ENCODE peak calls at places on chromosomes 3 and 15, in five cellular contexts. H, A, C, L and T are unnamed samples.
A peak's percentile ranks its signal among the peaks of the same experiment; 100 is the strongest.

GRCh38 chr15:92020765-92021164 is 167.3 kb downstream of the SLCO3A1 start:
- DNase-seq in H (no peak), A (no peak), C (no peak), L (no peak), T (no peak)

GRCh38 chr3:46861996-46862688 is 1.1 kb downstream of the MYL3 start:
- DNase-seq in H (no peak), A (no peak), C (no peak), L (no peak), T (no peak)

GRCh38 chr3:43523454-43524053 is 98.3 kb downstream of the ANO10 start:
- DNase-seq in H (no peak), A (peak; percentile 13), C (no peak), L (no peak), T (no peak)

GRCh38 chr3:70000028-70000410 is 486 bp downstream of the SAMMSON start:
- DNase-seq in H (no peak), A (no peak), C (no peak), L (no peak), T (no peak)

GRCh38 chr3:88807471-88808090 is 299.8 kb upstream of the EPHA3 start:
- DNase-seq in H (no peak), A (no peak), C (no peak), L (no peak), T (no peak)

GRCh38 chr3:15292765-15293522 is 39.4 kb downstream of the SH3BP5 start:
- DNase-seq in H (no peak), A (no peak), C (no peak), L (no peak), T (no peak)

GRCh38 chr15:62964251-62964650 is 78.3 kb upstream of the TPM1 start:
- DNase-seq in H (no peak), A (no peak), C (no peak), L (no peak), T (no peak)

GRCh38 chr15:24075420-24076089 is 388.4 kb upstream of the NDN start:
- DNase-seq in H (no peak), A (no peak), C (no peak), L (no peak), T (no peak)

GRCh38 chr3:184358921-184359350 is 2.5 kb downstream of the CLCN2 start:
- DNase-seq in H (no peak), A (no peak), C (no peak), L (no peak), T (no peak)

GRCh38 chr15:81313686-81314085 is 10.3 kb downstream of the STARD5 start:
- DNase-seq in H (no peak), A (no peak), C (no peak), L (no peak), T (no peak)

DNA sequence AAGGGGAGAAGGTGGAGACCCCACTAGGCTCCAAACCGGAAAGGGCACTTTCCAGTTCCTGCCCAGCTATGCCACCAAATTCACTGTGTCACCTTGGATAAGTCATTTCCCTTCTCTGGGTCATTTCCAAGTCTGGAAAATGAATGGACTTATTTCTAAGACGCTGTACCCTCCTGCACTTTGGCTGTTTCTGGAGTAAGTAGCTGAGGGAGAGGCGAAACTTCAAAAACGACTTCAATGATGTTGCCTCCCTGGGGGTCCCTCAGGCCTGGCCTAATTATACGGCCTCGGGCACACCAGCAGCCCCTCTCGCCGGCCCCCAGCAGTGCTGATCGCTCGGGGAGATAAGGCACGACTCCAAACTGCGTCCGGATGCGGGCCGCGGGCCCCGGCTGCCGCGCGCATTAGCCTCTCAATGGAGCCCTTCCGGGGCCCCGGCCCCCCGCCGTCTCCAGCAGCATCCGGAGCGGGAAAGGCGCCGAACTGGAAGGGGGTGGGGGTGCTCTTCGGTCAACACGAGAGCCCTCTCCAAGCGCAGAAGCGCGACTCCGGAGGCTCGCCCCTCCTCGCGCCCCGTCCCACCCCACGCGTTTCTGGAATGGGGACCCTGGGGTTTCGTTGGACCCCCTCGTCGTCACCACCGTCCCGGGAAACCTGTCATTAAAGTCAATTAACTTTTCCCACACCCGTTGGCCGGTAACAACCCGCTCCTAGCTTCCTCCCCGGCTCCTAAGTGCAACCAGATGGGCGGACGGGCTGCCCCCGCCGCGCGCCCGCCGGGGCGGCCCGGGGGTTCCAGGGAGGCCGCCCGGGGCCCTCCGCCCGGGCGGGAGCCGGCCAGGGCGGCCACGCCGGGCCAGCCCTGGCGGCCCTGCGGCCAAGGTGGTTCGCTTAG is 4.8 kb downstream of the HES1 start:
- DNase-seq in H (no peak), A (peak; percentile 51), C (no peak), L (no peak), T (peak; percentile 46)
- TF ChIP-seq POLR2AphosphoS5 in H (no peak), A (no peak), C (no peak), L (no peak), T (no peak)

DNA sequence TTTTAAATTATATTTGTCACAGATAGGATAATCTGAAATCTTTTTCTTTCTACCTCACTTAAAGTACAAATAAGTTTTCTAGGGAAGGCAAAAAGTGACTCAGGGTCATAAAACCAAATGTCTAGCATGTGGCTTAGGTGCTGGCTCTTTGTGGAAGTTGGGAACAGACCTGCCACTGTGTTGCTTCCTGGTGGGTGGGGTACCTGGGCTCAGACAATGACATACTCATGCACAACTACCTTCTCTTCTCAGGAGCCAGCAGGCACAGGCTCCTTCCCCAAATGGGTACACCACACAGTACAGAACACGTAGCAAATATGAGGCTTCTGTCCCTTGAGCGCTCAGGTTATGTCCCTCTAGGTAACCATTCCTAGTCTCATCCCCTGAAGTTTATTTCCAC is 40.1 kb upstream of the MUC13 start:
- DNase-seq in H (no peak), A (no peak), C (no peak), L (no peak), T (no peak)
- TF ChIP-seq POLR2AphosphoS5 in H (no peak), A (no peak), C (no peak), L (no peak), T (no peak)

DNA sequence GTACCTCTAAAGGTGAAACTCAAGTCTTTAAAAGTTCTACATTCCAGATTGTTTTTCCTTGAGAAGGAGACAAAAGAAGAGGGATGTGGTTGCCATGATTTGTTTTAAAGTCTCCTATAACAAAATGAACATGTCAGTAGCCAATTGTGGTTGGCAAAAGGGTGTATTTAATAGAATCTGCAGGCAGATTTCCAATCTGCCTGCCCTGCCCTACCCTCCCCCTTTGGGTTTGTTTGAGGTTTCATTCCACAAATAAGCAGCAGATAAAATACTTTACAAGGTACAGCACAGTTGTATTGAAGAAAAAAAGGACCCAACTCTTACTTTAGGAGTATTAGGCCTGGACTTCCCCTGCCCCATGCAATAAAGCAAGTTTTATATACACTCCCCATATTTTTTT is 59.5 kb downstream of the MLH1 start:
- DNase-seq in H (no peak), A (no peak), C (no peak), L (no peak), T (no peak)
- TF ChIP-seq POLR2AphosphoS5 in H (no peak), A (no peak), C (no peak), L (no peak), T (no peak)

GRCh38 chr3:66038726-66039589 is at the start of gene MAGI1:
- DNase-seq in H (peak; percentile 2), A (peak; percentile 90), C (peak; percentile 88), L (peak; percentile 79), T (peak; percentile 55)

GRCh38 chr3:66037986-66038369 is 740 bp downstream of the MAGI1 start:
- DNase-seq in H (no peak), A (no peak), C (no peak), L (no peak), T (peak; percentile 10)

GRCh38 chr3:66036586-66037061 is 2.1 kb downstream of the MAGI1 start:
- DNase-seq in H (no peak), A (no peak), C (no peak), L (no peak), T (no peak)

GRCh38 chr3:66038384-66038725 is 363 bp downstream of the MAGI1 start:
- DNase-seq in H (no peak), A (no peak), C (no peak), L (no peak), T (no peak)

DNA sequence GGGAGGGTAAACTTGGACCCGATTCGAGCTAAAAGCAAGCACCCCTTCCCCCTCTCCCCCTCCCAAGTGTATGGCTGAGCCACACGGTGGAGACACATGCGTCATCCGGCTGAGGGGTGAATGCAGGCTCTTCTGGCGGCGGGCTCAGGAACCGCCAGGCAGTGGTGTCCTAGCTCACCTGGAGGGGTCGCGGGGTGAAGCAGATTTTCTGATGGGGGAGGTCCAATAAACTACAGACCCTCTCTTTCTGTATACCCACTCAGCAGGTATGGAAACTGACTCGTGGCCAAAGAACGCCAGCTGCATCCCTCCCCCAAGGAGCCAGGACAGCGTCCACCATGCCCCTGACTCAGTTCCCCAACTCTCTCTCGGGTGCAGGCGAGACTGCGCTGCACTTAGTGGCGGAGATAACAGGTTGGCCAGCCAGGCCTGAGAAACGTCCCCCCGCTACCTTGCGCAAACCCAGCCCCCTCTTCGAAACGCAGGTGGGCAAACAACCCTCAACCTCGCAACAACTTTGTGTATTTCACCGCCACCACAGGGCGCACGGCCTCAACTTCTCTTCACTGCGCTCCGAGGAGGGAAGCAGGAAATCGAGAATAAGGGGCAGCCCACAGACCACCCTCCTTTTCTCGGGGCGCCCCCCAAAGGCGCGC is 1.3 kb downstream of the MAGI1 start:
- DNase-seq in H (no peak), A (peak; percentile 68), C (peak; percentile 59), L (no peak), T (no peak)
- TF ChIP-seq POLR2AphosphoS5 in H (no peak), A (no peak), C (peak; percentile 72), L (no peak), T (no peak)

GRCh38 chr3:181561130-181561529 is 150.6 kb upstream of the SOX2 start:
- DNase-seq in H (no peak), A (no peak), C (no peak), L (no peak), T (no peak)
- TF ChIP-seq POLR2AphosphoS5 in H (no peak), A (no peak), C (no peak), L (no peak), T (no peak)

GRCh38 chr3:146542968-146543367 is 1.4 kb downstream of the PLSCR1 start:
- DNase-seq in H (no peak), A (no peak), C (no peak), L (no peak), T (no peak)

GRCh38 chr3:146543461-146544012 is 870 bp downstream of the PLSCR1 start:
- DNase-seq in H (no peak), A (no peak), C (no peak), L (no peak), T (peak; percentile 2)

GRCh38 chr3:146542179-146542578 is 2.2 kb downstream of the PLSCR1 start:
- DNase-seq in H (peak; percentile 67), A (no peak), C (no peak), L (no peak), T (no peak)

GRCh38 chr3:146544929-146545528 is 622 bp upstream of the PLSCR1 start:
- DNase-seq in H (no peak), A (no peak), C (no peak), L (no peak), T (no peak)

GRCh38 chr3:146544013-146544928 is at the start of gene PLSCR1:
- DNase-seq in H (peak; percentile 87), A (peak; percentile 81), C (peak; percentile 88), L (peak; percentile 83), T (peak; percentile 67)
- TF ChIP-seq POLR2AphosphoS5 in H (no peak), A (peak; percentile 63), C (peak; percentile 86), L (peak; percentile 69), T (peak; percentile 53)